ENCODE peak calls at places on chromosome 2, in seven cellular contexts. Q is HT-29, R is tibial artery, Y is HT1080, N is progenitor cell of endocrine pancreas, G is left cardiac atrium, S is endodermal cell. J is an unnamed sample.

GRCh38 chr2:216713691-216714411 is 18.5 kb upstream of the IGFBP5 start:
- DNase-seq in N (no peak), R (peak), Q (no peak), S (no peak), G (peak), Y (peak), J (no peak)

GRCh38 chr2:208037564-208038487 is 12.5 kb upstream of the PLEKHM3 start:
- DNase-seq in Y (no peak), N (no peak), G (no peak), S (no peak), R (no peak), Q (no peak), J (no peak)

GRCh38 chr2:137411556-137411955 is 552.7 kb upstream of the HNMT start:
- DNase-seq in Q (peak), R (no peak), S (no peak), G (no peak), N (no peak), Y (no peak), J (no peak)

GRCh38 chr2:3377279-3377611 is 373 bp downstream of the EIPR1 start:
- DNase-seq in S (no peak), G (no peak), N (no peak), Q (peak), R (no peak), Y (peak), J (peak)

GRCh38 chr2:235059161-235059560 is 107.3 kb downstream of the SH3BP4 start:
- DNase-seq in Q (no peak), Y (no peak), N (no peak), R (no peak), S (no peak), G (no peak), J (no peak)

GRCh38 chr2:215920244-215921100 is 92.9 kb downstream of the MREG start:
- DNase-seq in G (peak), S (peak), R (peak), Q (peak), Y (peak), N (peak), J (peak)

GRCh38 chr2:64609229-64609994 is 44.3 kb downstream of the SERTAD2 start:
- DNase-seq in Y (no peak), S (peak), R (peak), Q (peak), N (peak), G (peak), J (no peak)

GRCh38 chr2:177306550-177306949 is 42.0 kb upstream of the NFE2L2 start:
- DNase-seq in Y (no peak), G (no peak), N (no peak), S (no peak), Q (no peak), R (no peak), J (no peak)

GRCh38 chr2:107569496-107569895 is 257.2 kb upstream of the RGPD4 start:
- DNase-seq in N (no peak), Q (no peak), S (peak), G (no peak), R (no peak), Y (no peak), J (no peak)

GRCh38 chr2:75381032-75381431 is 179.7 kb downstream of the EVA1A start:
- DNase-seq in S (no peak), R (no peak), Q (no peak), G (no peak), Y (no peak), N (no peak), J (no peak)

GRCh38 chr2:241564596-241565411 is 6.3 kb downstream of the BOK start:
- DNase-seq in Q (peak), G (no peak), Y (no peak), R (peak), S (peak), N (no peak), J (no peak)

GRCh38 chr2:20452551-20452950 is 5.7 kb downstream of the RHOB start:
- DNase-seq in S (peak), Y (peak), N (no peak), R (peak), G (peak), Q (peak), J (no peak)

GRCh38 chr2:187250137-187250536 is 197.9 kb downstream of the CALCRL start:
- DNase-seq in G (no peak), Y (no peak), S (no peak), R (no peak), N (no peak), Q (no peak), J (no peak)

GRCh38 chr2:197278804-197279763 is 31.5 kb downstream of the ANKRD44 start:
- DNase-seq in S (no peak), Y (no peak), G (no peak), N (no peak), R (no peak), Q (no peak), J (no peak)

GRCh38 chr2:18605115-18605514 is 15.7 kb upstream of the NT5C1B start:
- DNase-seq in Q (no peak), Y (no peak), R (no peak), N (no peak), G (no peak), S (no peak), J (no peak)

GRCh38 chr2:212939777-212940531 is 211.5 kb downstream of the IKZF2 start:
- DNase-seq in G (no peak), S (peak), Y (no peak), N (no peak), Q (peak), R (no peak), J (peak)

GRCh38 chr2:1752751-1753150 is 8.4 kb upstream of the PXDN start:
- DNase-seq in G (no peak), R (peak), S (peak), Y (no peak), N (no peak), Q (no peak), J (peak)

GRCh38 chr2:156437272-156437671 is 1.1 kb downstream of the GPD2 start:
- DNase-seq in G (no peak), S (no peak), Y (no peak), Q (no peak), R (peak), N (no peak), J (no peak)